ENCODE peak calls at places on chromosomes 11 and 22, in four cellular contexts. One of them, this sample, is unnamed.

GRCh38 chr11:28289444-28289843 is 181.3 kb downstream of the METTL15 start:
- DNase-seq in activated naive CD8-positive, alpha-beta T cell treated with anti-CD3 and anti-CD28 coated beads, Interleukin-2, amount 50 U/mL, for 24 hours: no peak
- DNase-seq in HCT116: no peak
- DNase-seq in CD4-positive, alpha-beta memory T cell: no peak
- DNase-seq in this sample: no peak

GRCh38 chr11:2701898-2702434 is 2.2 kb upstream of the KCNQ1OT1 start:
- DNase-seq in HCT116: no peak
- DNase-seq in activated naive CD8-positive, alpha-beta T cell treated with anti-CD3 and anti-CD28 coated beads, Interleukin-2, amount 50 U/mL, for 24 hours: no peak
- DNase-seq in CD4-positive, alpha-beta memory T cell: no peak
- DNase-seq in this sample: no peak

GRCh38 chr11:94700631-94701030 is 67.5 kb upstream of the AMOTL1 start:
- DNase-seq in HCT116: no peak
- DNase-seq in activated naive CD8-positive, alpha-beta T cell treated with anti-CD3 and anti-CD28 coated beads, Interleukin-2, amount 50 U/mL, for 24 hours: no peak
- DNase-seq in CD4-positive, alpha-beta memory T cell: no peak
- DNase-seq in this sample: no peak

GRCh38 chr11:21142007-21142406 is 472.6 kb downstream of the NELL1 start:
- DNase-seq in activated naive CD8-positive, alpha-beta T cell treated with anti-CD3 and anti-CD28 coated beads, Interleukin-2, amount 50 U/mL, for 24 hours: no peak
- DNase-seq in CD4-positive, alpha-beta memory T cell: no peak
- DNase-seq in HCT116: no peak
- DNase-seq in this sample: peak

GRCh38 chr22:49608228-49608627 is 219.4 kb downstream of the BRD1 start:
- DNase-seq in activated naive CD8-positive, alpha-beta T cell treated with anti-CD3 and anti-CD28 coated beads, Interleukin-2, amount 50 U/mL, for 24 hours: no peak
- DNase-seq in HCT116: no peak
- DNase-seq in CD4-positive, alpha-beta memory T cell: no peak
- DNase-seq in this sample: no peak

GRCh38 chr11:79018371-79018849 is 422.4 kb downstream of the TENM4 start:
- DNase-seq in HCT116: no peak
- DNase-seq in CD4-positive, alpha-beta memory T cell: no peak
- DNase-seq in activated naive CD8-positive, alpha-beta T cell treated with anti-CD3 and anti-CD28 coated beads, Interleukin-2, amount 50 U/mL, for 24 hours: no peak
- DNase-seq in this sample: no peak

GRCh38 chr11:134499990-134500389 is 87.9 kb upstream of the B3GAT1 start:
- DNase-seq in HCT116: no peak
- DNase-seq in CD4-positive, alpha-beta memory T cell: no peak
- DNase-seq in activated naive CD8-positive, alpha-beta T cell treated with anti-CD3 and anti-CD28 coated beads, Interleukin-2, amount 50 U/mL, for 24 hours: no peak
- DNase-seq in this sample: no peak

GRCh38 chr22:32572741-32573140 is 98.1 kb downstream of the FBXO7 start:
- DNase-seq in HCT116: no peak
- DNase-seq in activated naive CD8-positive, alpha-beta T cell treated with anti-CD3 and anti-CD28 coated beads, Interleukin-2, amount 50 U/mL, for 24 hours: no peak
- DNase-seq in CD4-positive, alpha-beta memory T cell: no peak
- DNase-seq in this sample: no peak

GRCh38 chr11:14414470-14415461 is 55.8 kb upstream of the RRAS2 start:
- DNase-seq in activated naive CD8-positive, alpha-beta T cell treated with anti-CD3 and anti-CD28 coated beads, Interleukin-2, amount 50 U/mL, for 24 hours: peak
- DNase-seq in HCT116: no peak
- DNase-seq in CD4-positive, alpha-beta memory T cell: peak
- DNase-seq in this sample: no peak

GRCh38 chr22:45895436-45896152 is 81.4 kb downstream of the WNT7B start:
- DNase-seq in HCT116: no peak
- DNase-seq in activated naive CD8-positive, alpha-beta T cell treated with anti-CD3 and anti-CD28 coated beads, Interleukin-2, amount 50 U/mL, for 24 hours: no peak
- DNase-seq in CD4-positive, alpha-beta memory T cell: no peak
- DNase-seq in this sample: no peak

GRCh38 chr11:95419915-95420314 is 188.9 kb upstream of the SESN3 start:
- DNase-seq in activated naive CD8-positive, alpha-beta T cell treated with anti-CD3 and anti-CD28 coated beads, Interleukin-2, amount 50 U/mL, for 24 hours: no peak
- DNase-seq in CD4-positive, alpha-beta memory T cell: no peak
- DNase-seq in HCT116: no peak
- DNase-seq in this sample: no peak

GRCh38 chr11:100883860-100884259 is 196.8 kb downstream of the ARHGAP42 start:
- DNase-seq in CD4-positive, alpha-beta memory T cell: no peak
- DNase-seq in HCT116: no peak
- DNase-seq in activated naive CD8-positive, alpha-beta T cell treated with anti-CD3 and anti-CD28 coated beads, Interleukin-2, amount 50 U/mL, for 24 hours: no peak
- DNase-seq in this sample: no peak

GRCh38 chr11:125347261-125347585 is 148.8 kb downstream of the FEZ1 start:
- DNase-seq in activated naive CD8-positive, alpha-beta T cell treated with anti-CD3 and anti-CD28 coated beads, Interleukin-2, amount 50 U/mL, for 24 hours: no peak
- DNase-seq in CD4-positive, alpha-beta memory T cell: no peak
- DNase-seq in HCT116: no peak
- DNase-seq in this sample: no peak

GRCh38 chr11:61378713-61379313 is 13.6 kb upstream of the TMEM216 start:
- DNase-seq in CD4-positive, alpha-beta memory T cell: no peak
- DNase-seq in activated naive CD8-positive, alpha-beta T cell treated with anti-CD3 and anti-CD28 coated beads, Interleukin-2, amount 50 U/mL, for 24 hours: no peak
- DNase-seq in HCT116: no peak
- DNase-seq in this sample: no peak

GRCh38 chr11:123381817-123382554 is 48.1 kb upstream of the GRAMD1B start:
- DNase-seq in CD4-positive, alpha-beta memory T cell: no peak
- DNase-seq in activated naive CD8-positive, alpha-beta T cell treated with anti-CD3 and anti-CD28 coated beads, Interleukin-2, amount 50 U/mL, for 24 hours: peak
- DNase-seq in HCT116: no peak
- DNase-seq in this sample: no peak

GRCh38 chr11:84430661-84431060 is 1144.5 kb upstream of the CCDC90B start:
- DNase-seq in CD4-positive, alpha-beta memory T cell: no peak
- DNase-seq in HCT116: no peak
- DNase-seq in activated naive CD8-positive, alpha-beta T cell treated with anti-CD3 and anti-CD28 coated beads, Interleukin-2, amount 50 U/mL, for 24 hours: no peak
- DNase-seq in this sample: no peak

GRCh38 chr22:22433770-22434169 is 74.8 kb downstream of the ZNF280B start:
- DNase-seq in CD4-positive, alpha-beta memory T cell: no peak
- DNase-seq in activated naive CD8-positive, alpha-beta T cell treated with anti-CD3 and anti-CD28 coated beads, Interleukin-2, amount 50 U/mL, for 24 hours: no peak
- DNase-seq in HCT116: no peak
- DNase-seq in this sample: no peak

GRCh38 chr11:34208266-34209135 is 103.1 kb downstream of the NAT10 start:
- DNase-seq in activated naive CD8-positive, alpha-beta T cell treated with anti-CD3 and anti-CD28 coated beads, Interleukin-2, amount 50 U/mL, for 24 hours: peak
- DNase-seq in HCT116: no peak
- DNase-seq in CD4-positive, alpha-beta memory T cell: no peak
- DNase-seq in this sample: no peak

GRCh38 chr11:108975641-108976071 is 310.8 kb downstream of the DDX10 start:
- DNase-seq in activated naive CD8-positive, alpha-beta T cell treated with anti-CD3 and anti-CD28 coated beads, Interleukin-2, amount 50 U/mL, for 24 hours: no peak
- DNase-seq in HCT116: no peak
- DNase-seq in CD4-positive, alpha-beta memory T cell: no peak
- DNase-seq in this sample: no peak

GRCh38 chr11:128604723-128605122 is 17.4 kb upstream of the ETS1 start:
- DNase-seq in HCT116: no peak
- DNase-seq in CD4-positive, alpha-beta memory T cell: no peak
- DNase-seq in activated naive CD8-positive, alpha-beta T cell treated with anti-CD3 and anti-CD28 coated beads, Interleukin-2, amount 50 U/mL, for 24 hours: no peak
- DNase-seq in this sample: no peak

GRCh38 chr11:118607401-118608267 is at the start of gene PHLDB1:
- DNase-seq in HCT116: no peak
- DNase-seq in activated naive CD8-positive, alpha-beta T cell treated with anti-CD3 and anti-CD28 coated beads, Interleukin-2, amount 50 U/mL, for 24 hours: peak
- DNase-seq in CD4-positive, alpha-beta memory T cell: peak
- DNase-seq in this sample: peak

GRCh38 chr11:70462818-70463477 is 64.6 kb downstream of the CTTN start:
- DNase-seq in HCT116: no peak
- DNase-seq in CD4-positive, alpha-beta memory T cell: no peak
- DNase-seq in activated naive CD8-positive, alpha-beta T cell treated with anti-CD3 and anti-CD28 coated beads, Interleukin-2, amount 50 U/mL, for 24 hours: no peak
- DNase-seq in this sample: no peak

This sample was measured in endothelial cell.